ENCODE peak calls at places on chromosomes 11 and 22, in eight cellular contexts. M is stimulated activated effector memory CD8-positive, alpha-beta T cell treated with anti-CD3 and anti-CD28 coated beads, Interleukin-12 subunit alpha, Interleukin-12 subunit beta, amount 100 ng/mL, for 72 hours; P is HS-27A; R is stimulated activated CD4-positive, alpha-beta T cell treated with anti-CD3 and anti-CD28 coated beads, Interleukin-4, amount 100 ng/mL, for 1 hour; U is NCI-H748 treated with DMSO at 0.1 percent for 48 hours; L is NCI-H510A; H is posterior cingulate gyrus; E is right lobe of liver. Q is an unnamed sample.

GRCh38 chr11:64675417-64676252 is 47.4 kb downstream of the NRXN2 start:
- DNase-seq in M (no peak), P (peak), R (no peak), U (no peak), L (no peak), H (peak), E (no peak), Q (no peak)

GRCh38 chr11:27174672-27175210 is 134.1 kb downstream of the BBOX1 start:
- DNase-seq in M (no peak), P (no peak), R (no peak), U (no peak), L (no peak), H (no peak), E (no peak), Q (no peak)

GRCh38 chr11:78349614-78350013 is 68.0 kb downstream of the GAB2 start:
- DNase-seq in M (no peak), P (no peak), R (no peak), U (no peak), L (no peak), H (peak), E (no peak), Q (no peak)

GRCh38 chr11:111917312-111917711 is 1.4 kb upstream of the C11orf52 start:
- DNase-seq in M (peak), P (no peak), R (no peak), U (no peak), L (no peak), H (no peak), E (no peak), Q (no peak)

GRCh38 chr11:33375688-33376311 is 118.6 kb downstream of the HIPK3 start:
- DNase-seq in M (no peak), P (no peak), R (peak), U (peak), L (no peak), H (peak), E (no peak), Q (no peak)

GRCh38 chr11:19187880-19188279 is 13.9 kb downstream of the CSRP3 start:
- DNase-seq in M (no peak), P (no peak), R (no peak), U (peak), L (no peak), H (peak), E (no peak), Q (no peak)

GRCh38 chr11:57251491-57252104 is 14.5 kb upstream of the APLNR start:
- DNase-seq in M (no peak), P (no peak), R (no peak), U (peak), L (no peak), H (no peak), E (no peak), Q (peak)

GRCh38 chr11:128052912-128053641 is 534.3 kb downstream of the ETS1 start:
- DNase-seq in M (no peak), P (no peak), R (no peak), U (no peak), L (no peak), H (no peak), E (no peak), Q (no peak)

GRCh38 chr11:103927535-103927934 is 108.9 kb upstream of the DDI1 start:
- DNase-seq in M (no peak), P (no peak), R (no peak), U (no peak), L (no peak), H (no peak), E (no peak), Q (no peak)

GRCh38 chr11:36540998-36541397 is 26.8 kb upstream of the RAG1 start:
- DNase-seq in M (peak), P (peak), R (no peak), U (peak), L (no peak), H (peak), E (peak), Q (peak)

GRCh38 chr11:61874460-61874809 is 16.9 kb downstream of the FADS3 start:
- DNase-seq in M (no peak), P (peak), R (no peak), U (no peak), L (no peak), H (no peak), E (no peak), Q (no peak)

GRCh38 chr11:124069429-124070401 is 28.6 kb upstream of the OR10G7 start:
- DNase-seq in M (peak), P (no peak), R (peak), U (peak), L (peak), H (peak), E (no peak), Q (peak)

GRCh38 chr11:75270896-75271415 is 30.4 kb downstream of the TPBGL start:
- DNase-seq in M (no peak), P (peak), R (no peak), U (no peak), L (no peak), H (peak), E (peak), Q (peak)

GRCh38 chr11:45091563-45092392 is 54.7 kb upstream of the PRDM11 start:
- DNase-seq in M (no peak), P (peak), R (no peak), U (no peak), L (no peak), H (no peak), E (peak), Q (no peak)

GRCh38 chr11:132601863-132602262 is 930.4 kb downstream of the OPCML start:
- DNase-seq in M (no peak), P (no peak), R (no peak), U (no peak), L (no peak), H (no peak), E (no peak), Q (no peak)

GRCh38 chr22:43094551-43094950 is 5.4 kb upstream of the TTLL1 start:
- DNase-seq in M (no peak), P (no peak), R (no peak), U (no peak), L (no peak), H (no peak), E (no peak), Q (no peak)

GRCh38 chr11:64913171-64913727 is 3.8 kb downstream of the ATG2A start:
- DNase-seq in M (no peak), P (no peak), R (no peak), U (no peak), L (no peak), H (no peak), E (no peak), Q (no peak)

GRCh38 chr11:117588166-117588810 is 208.7 kb downstream of the DSCAML1 start:
- DNase-seq in M (no peak), P (no peak), R (no peak), U (no peak), L (no peak), H (peak), E (no peak), Q (no peak)

GRCh38 chr11:77179048-77179447 is 51.0 kb downstream of the MYO7A start:
- DNase-seq in M (no peak), P (no peak), R (no peak), U (no peak), L (no peak), H (peak), E (peak), Q (no peak)